ENCODE peak calls at places on chromosome 9, in eight cellular contexts. Q, W, X, V, P, Z, M and A are unnamed samples.
A peak's percentile ranks its signal among the peaks of the same experiment; 100 is the strongest.

GRCh38 chr9:14037331-14037730 is 276.6 kb downstream of the NFIB start:
- DNase-seq in Q (no peak), W (no peak), X (no peak), V (no peak), P (no peak), Z (no peak), M (no peak), A (no peak)

GRCh38 chr9:114614373-114614772 is 3.3 kb downstream of the TMEM268 start:
- DNase-seq in Q (no peak), W (no peak), X (no peak), V (no peak), P (no peak), Z (no peak), M (no peak), A (no peak)

GRCh38 chr9:85224729-85225128 is 517.0 kb downstream of the AGTPBP1 start:
- DNase-seq in Q (no peak), W (peak; percentile 68), X (no peak), V (peak; percentile 57), P (no peak), Z (no peak), M (no peak), A (no peak)

GRCh38 chr9:2241461-2241874 is 226.3 kb downstream of the SMARCA2 start:
- DNase-seq in Q (no peak), W (peak; percentile 80), X (no peak), V (peak; percentile 66), P (peak; percentile 80), Z (no peak), M (no peak), A (peak; percentile 89)

GRCh38 chr9:20319641-20320337 is 302.5 kb downstream of the MLLT3 start:
- DNase-seq in Q (no peak), W (peak; percentile 51), X (no peak), V (no peak), P (no peak), Z (no peak), M (no peak), A (peak; percentile 77)

GRCh38 chr9:130523921-130524320 is 55.5 kb upstream of the FUBP3 start:
- DNase-seq in Q (no peak), W (no peak), X (no peak), V (no peak), P (no peak), Z (no peak), M (no peak), A (peak; percentile 81)

GRCh38 chr9:133715295-133715865 is 22.8 kb downstream of the SARDH start:
- DNase-seq in Q (peak; percentile 78), W (peak; percentile 23), X (no peak), V (no peak), P (no peak), Z (no peak), M (no peak), A (peak; percentile 92)

GRCh38 chr9:21506910-21507795 is 25.0 kb upstream of the IFNE start:
- DNase-seq in Q (no peak), W (peak; percentile 95), X (no peak), V (peak; percentile 69), P (peak; percentile 51), Z (no peak), M (no peak), A (no peak)

GRCh38 chr9:129895376-129896268 is 60.4 kb downstream of the USP20 start:
- DNase-seq in Q (no peak), W (no peak), X (no peak), V (no peak), P (no peak), Z (no peak), M (no peak), A (no peak)